ENCODE peak calls at places on chromosomes 3 and 15, in four cellular contexts. W is endothelial cell, S is posterior cingulate gyrus, B is brain microvascular endothelial cell. X is an unnamed sample.

GRCh38 chr15:92391640-92392039 is 2.0 kb upstream of the ST8SIA2 start:
- DNase-seq in S (no peak), B (peak; percentile 50), W (peak; percentile 38), X (no peak)

GRCh38 chr15:62833671-62834070 is 208.9 kb upstream of the TPM1 start:
- DNase-seq in B (no peak), S (no peak), W (no peak), X (no peak)

GRCh38 chr3:25235033-25235432 is 193.0 kb upstream of the RARB start:
- DNase-seq in S (no peak), B (peak; percentile 19), W (no peak), X (no peak)

GRCh38 chr3:197539651-197540051 is 16.1 kb downstream of the BDH1 start:
- DNase-seq in B (no peak), W (no peak), S (no peak), X (no peak)

GRCh38 chr3:40720863-40721262 is 196.1 kb downstream of the ZNF621 start:
- DNase-seq in B (no peak), W (no peak), S (no peak), X (no peak)

GRCh38 chr3:39140341-39140971 is 12.9 kb downstream of the CSRNP1 start:
- DNase-seq in S (no peak), B (no peak), W (no peak), X (no peak)

GRCh38 chr3:45554001-45554691 is 40.4 kb upstream of the LIMD1 start:
- DNase-seq in B (no peak), S (no peak), W (no peak), X (peak; percentile 30)

GRCh38 chr3:3015472-3016089 is 94.6 kb downstream of the IL5RA start:
- DNase-seq in S (no peak), B (no peak), W (no peak), X (no peak)

GRCh38 chr15:85044251-85044853 is 62.7 kb downstream of the PDE8A start:
- DNase-seq in S (peak; percentile 75), B (peak; percentile 78), W (peak; percentile 59), X (peak; percentile 39)

GRCh38 chr15:70856177-70856883 is 2.4 kb upstream of the LARP6 start:
- DNase-seq in S (no peak), W (no peak), B (no peak), X (no peak)

GRCh38 chr15:78810003-78810376 is 1.3 kb downstream of the ADAMTS7 start:
- DNase-seq in W (no peak), B (peak; percentile 4), S (no peak), X (no peak)

GRCh38 chr3:963255-963654 is 129.6 kb upstream of the CNTN6 start:
- DNase-seq in W (no peak), B (no peak), S (no peak), X (no peak)

GRCh38 chr3:126413693-126414080 is 19.0 kb downstream of the CFAP100 start:
- DNase-seq in B (no peak), W (no peak), S (no peak), X (no peak)

GRCh38 chr3:27575509-27575908 is 91.3 kb upstream of the SLC4A7 start:
- DNase-seq in W (no peak), B (no peak), S (no peak), X (no peak)

GRCh38 chr3:53525765-53526761 is 31.7 kb downstream of the CACNA1D start:
- DNase-seq in S (no peak), B (peak; percentile 3), W (no peak), X (no peak)